ENCODE peak calls at places on chromosomes 5 and 9, in four cellular contexts. S is AG04450, F is GM12865, Q is A673. R is an unnamed sample.

GRCh38 chr5:121006206-121006605 is 542.1 kb downstream of the PRR16 start:
- DNase-seq in S (no peak), F (no peak), Q (no peak), R (no peak)

GRCh38 chr5:135232958-135233357 is 166.1 kb downstream of the MACROH2A1 start:
- DNase-seq in S (no peak), F (no peak), Q (no peak), R (no peak)

GRCh38 chr9:78035369-78035993 is 3.9 kb upstream of the GNAQ start:
- DNase-seq in S (peak; percentile 72), F (peak; percentile 72), Q (peak; percentile 89), R (peak; percentile 75)

GRCh38 chr5:76720988-76721569 is 5.2 kb downstream of the F2R start:
- DNase-seq in S (no peak), F (peak; percentile 78), Q (no peak), R (no peak)

GRCh38 chr5:83564069-83564749 is 92.7 kb downstream of the VCAN start:
- DNase-seq in S (no peak), F (peak; percentile 43), Q (peak; percentile 52), R (no peak)

GRCh38 chr9:93254806-93255519 is 71.0 kb downstream of the WNK2 start:
- DNase-seq in S (no peak), F (no peak), Q (no peak), R (no peak)

GRCh38 chr5:118366429-118366828 is 621.9 kb downstream of the DTWD2 start:
- DNase-seq in S (no peak), F (no peak), Q (no peak), R (no peak)

GRCh38 chr5:6572086-6572824 is 60.6 kb downstream of the NSUN2 start:
- DNase-seq in S (no peak), F (no peak), Q (no peak), R (no peak)

GRCh38 chr5:72624641-72625236 is 117.5 kb upstream of the ZNF366 start:
- DNase-seq in S (no peak), F (no peak), Q (peak; percentile 25), R (no peak)

GRCh38 chr5:31449962-31450361 is 81.9 kb downstream of the DROSHA start:
- DNase-seq in S (no peak), F (no peak), Q (no peak), R (no peak)

GRCh38 chr5:109413463-109413862 is 3.7 kb upstream of the PJA2 start:
- DNase-seq in S (no peak), F (peak; percentile 28), Q (peak; percentile 38), R (no peak)

GRCh38 chr9:109497193-109498165 is 628 bp downstream of the PTPN3 start:
- DNase-seq in S (no peak), F (no peak), Q (peak; percentile 21), R (no peak)

GRCh38 chr5:543755-544674 is 19.8 kb upstream of the SLC9A3 start:
- DNase-seq in S (no peak), F (peak; percentile 84), Q (no peak), R (no peak)

GRCh38 chr9:95773061-95773433 is 102.4 kb upstream of the ERCC6L2 start:
- DNase-seq in S (no peak), F (no peak), Q (no peak), R (no peak)

GRCh38 chr5:80860934-80861613 is 99.1 kb upstream of the RASGRF2 start:
- DNase-seq in S (peak; percentile 21), F (no peak), Q (no peak), R (no peak)

GRCh38 chr5:134462761-134463160 is 51.1 kb upstream of the CDKN2AIPNL start:
- DNase-seq in S (no peak), F (no peak), Q (no peak), R (no peak)

GRCh38 chr9:81363916-81364480 is 325.3 kb downstream of the TLE1 start:
- DNase-seq in S (no peak), F (no peak), Q (no peak), R (no peak)

GRCh38 chr9:123795336-123795735 is 134.6 kb downstream of the DENND1A start:
- DNase-seq in S (no peak), F (no peak), Q (no peak), R (no peak)

GRCh38 chr5:31378838-31379237 is 153.1 kb downstream of the DROSHA start:
- DNase-seq in S (no peak), F (no peak), Q (no peak), R (no peak)

GRCh38 chr5:33372721-33373120 is 68.0 kb upstream of the TARS1 start:
- DNase-seq in S (no peak), F (no peak), Q (no peak), R (no peak)

R was measured in AG09319.